ENCODE peak calls at places on chromosomes 4 and X, in four cellular contexts. O is testis, F is tibial nerve, M is stomach. C is an unnamed sample.

GRCh38 chrX:17738737-17739535 is 1.6 kb downstream of the SCML1 start:
- DNase-seq in O (no peak), F (no peak), M (no peak), C (no peak)

GRCh38 chr4:75696036-75696435 is 22.8 kb upstream of the G3BP2 start:
- DNase-seq in O (no peak), F (no peak), M (no peak), C (no peak)

GRCh38 chr4:142512161-142512560 is 333.9 kb downstream of the INPP4B start:
- DNase-seq in O (no peak), F (no peak), M (no peak), C (no peak)

GRCh38 chr4:152719856-152720556 is 40.2 kb upstream of the TMEM154 start:
- DNase-seq in O (no peak), F (no peak), M (no peak), C (no peak)

GRCh38 chrX:48897157-48897620 is 379 bp downstream of the TIMM17B start:
- DNase-seq in O (peak), F (peak), M (peak), C (peak)

GRCh38 chr4:84920591-84920990 is 45.9 kb downstream of the WDFY3 start:
- DNase-seq in O (no peak), F (no peak), M (no peak), C (no peak)

GRCh38 chr4:122045533-122045932 is 93.7 kb upstream of the TRPC3 start:
- DNase-seq in O (peak), F (no peak), M (no peak), C (no peak)

GRCh38 chrX:119784747-119785446 is 6.5 kb downstream of the RPL39 start:
- DNase-seq in O (peak), F (no peak), M (peak), C (peak)

GRCh38 chr4:152539556-152540292 is 3.8 kb upstream of the FBXW7 start:
- DNase-seq in O (no peak), F (no peak), M (no peak), C (no peak)

GRCh38 chr4:2177443-2178093 is 64.4 kb downstream of the HAUS3 start:
- DNase-seq in O (no peak), F (no peak), M (no peak), C (no peak)

GRCh38 chr4:86220137-86220536 is 139.7 kb downstream of the MAPK10 start:
- DNase-seq in O (no peak), F (no peak), M (no peak), C (no peak)

GRCh38 chr4:176259330-176260090 is 9.5 kb downstream of the ASB5 start:
- DNase-seq in O (no peak), F (no peak), M (no peak), C (no peak)

GRCh38 chr4:16642897-16643296 is 255.5 kb downstream of the LDB2 start:
- DNase-seq in O (no peak), F (no peak), M (no peak), C (no peak)

GRCh38 chrX:2824886-2825285 is 3.8 kb upstream of the GYG2 start:
- DNase-seq in O (no peak), F (no peak), M (no peak), C (no peak)

GRCh38 chr4:166146806-166147540 is 273.9 kb downstream of the TLL1 start:
- DNase-seq in O (no peak), F (no peak), M (no peak), C (no peak)

GRCh38 chr4:26992657-26993361 is 132.2 kb downstream of the STIM2 start:
- DNase-seq in O (peak), F (no peak), M (no peak), C (peak)

GRCh38 chr4:45795165-45795564 is 328.7 kb downstream of the GABRG1 start:
- DNase-seq in O (peak), F (no peak), M (no peak), C (no peak)

GRCh38 chr4:118289794-118290193 is 63.0 kb downstream of the PRSS12 start:
- DNase-seq in O (no peak), F (no peak), M (no peak), C (no peak)

GRCh38 chrX:46477435-46477834 is 67.8 kb downstream of the ZNF674 start:
- DNase-seq in O (no peak), F (no peak), M (no peak), C (no peak)

GRCh38 chr4:22488136-22488535 is 27.7 kb downstream of the ADGRA3 start:
- DNase-seq in O (no peak), F (no peak), M (no peak), C (no peak)

GRCh38 chr4:18213576-18214198 is 192.1 kb upstream of the LCORL start:
- DNase-seq in O (no peak), F (no peak), M (no peak), C (no peak)

GRCh38 chrX:98398542-98398941 is 1514.8 kb downstream of the RPA4 start:
- DNase-seq in O (no peak), F (no peak), M (no peak), C (no peak)

GRCh38 chr4:74123065-74123728 is 24.2 kb upstream of the CXCL2 start:
- DNase-seq in O (no peak), F (no peak), M (no peak), C (no peak)

GRCh38 chrX:12958059-12958458 is 16.9 kb upstream of the TMSB4X start:
- DNase-seq in O (no peak), F (no peak), M (no peak), C (no peak)

GRCh38 chrX:70436380-70436779 is 8.3 kb upstream of the DLG3 start:
- DNase-seq in O (no peak), F (no peak), M (no peak), C (no peak)

GRCh38 chr4:149176019-149176418 is 639.6 kb downstream of the IQCM start:
- DNase-seq in O (no peak), F (no peak), M (no peak), C (no peak)

GRCh38 chrX:119698835-119699234 is 5.9 kb upstream of the SEPTIN6 start:
- DNase-seq in O (no peak), F (no peak), M (no peak), C (no peak)

GRCh38 chr4:84051728-84052127 is 447.4 kb downstream of the NKX6-1 start:
- DNase-seq in O (no peak), F (no peak), M (no peak), C (no peak)

GRCh38 chr4:80215449-80216052 is 18.2 kb downstream of the PRDM8 start:
- DNase-seq in O (no peak), F (no peak), M (no peak), C (no peak)

GRCh38 chr4:78954048-78954666 is 14.9 kb upstream of the PAQR3 start:
- DNase-seq in O (peak), F (no peak), M (no peak), C (no peak)

GRCh38 chr4:4395849-4396627 is 9.1 kb downstream of the NSG1 start:
- DNase-seq in O (no peak), F (no peak), M (no peak), C (no peak)
- TF ChIP-seq POLR2A in O (no peak), F (no peak), M (no peak), C (no peak)

GRCh38 chr4:107857741-107858140 is 33.0 kb downstream of the SGMS2 start:
- DNase-seq in O (no peak), F (no peak), M (no peak), C (no peak)

GRCh38 chr4:107853444-107854325 is 29.0 kb downstream of the SGMS2 start:
- DNase-seq in O (no peak), F (no peak), M (no peak), C (no peak)

GRCh38 chr4:107856901-107857300 is 32.2 kb downstream of the SGMS2 start:
- DNase-seq in O (no peak), F (no peak), M (no peak), C (no peak)

GRCh38 chr4:107855723-107856122 is 31.0 kb downstream of the SGMS2 start:
- DNase-seq in O (no peak), F (no peak), M (no peak), C (no peak)

GRCh38 chr4:107854326-107855030 is 29.7 kb downstream of the SGMS2 start:
- DNase-seq in O (no peak), F (no peak), M (no peak), C (no peak)
- H3K4me3 ChIP-seq in O (no peak), F (peak), M (no peak), C (no peak)

GRCh38 chrX:154373340-154374306 is 811 bp downstream of the FLNA start:
- DNase-seq in O (peak), F (peak), M (peak), C (peak)
- TF ChIP-seq POLR2A in O (no peak), F (no peak), M (no peak), C (no peak)

DNA sequence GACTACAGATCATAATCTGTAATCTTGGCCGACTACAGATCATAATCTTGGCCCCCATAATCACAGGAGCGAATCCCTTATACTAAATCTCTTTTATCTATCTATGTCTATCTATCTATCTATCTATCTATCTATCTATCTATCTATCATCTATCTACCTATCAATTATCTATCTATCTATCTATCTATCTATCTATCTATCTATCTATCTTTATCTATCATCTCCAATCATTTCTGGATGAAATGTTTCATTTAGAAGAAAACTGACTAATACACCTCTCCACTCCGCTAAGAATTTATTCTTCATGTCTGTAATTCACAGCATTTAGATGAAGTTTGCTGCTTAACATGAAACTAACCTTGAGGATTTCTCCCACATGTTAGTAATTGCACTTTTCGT is 45.0 kb upstream of the ACSL1 start:
- DNase-seq in O (no peak), F (no peak), M (no peak), C (no peak)
- H3K4me3 ChIP-seq in O (no peak), F (no peak), M (no peak), C (no peak)

GRCh38 chr4:77695769-77696168 is 90.1 kb downstream of the CXCL13 start:
- DNase-seq in O (no peak), F (no peak), M (no peak), C (no peak)

GRCh38 chr4:77697860-77698599 is 92.4 kb downstream of the CXCL13 start:
- DNase-seq in O (peak), F (no peak), M (peak), C (no peak)

DNA sequence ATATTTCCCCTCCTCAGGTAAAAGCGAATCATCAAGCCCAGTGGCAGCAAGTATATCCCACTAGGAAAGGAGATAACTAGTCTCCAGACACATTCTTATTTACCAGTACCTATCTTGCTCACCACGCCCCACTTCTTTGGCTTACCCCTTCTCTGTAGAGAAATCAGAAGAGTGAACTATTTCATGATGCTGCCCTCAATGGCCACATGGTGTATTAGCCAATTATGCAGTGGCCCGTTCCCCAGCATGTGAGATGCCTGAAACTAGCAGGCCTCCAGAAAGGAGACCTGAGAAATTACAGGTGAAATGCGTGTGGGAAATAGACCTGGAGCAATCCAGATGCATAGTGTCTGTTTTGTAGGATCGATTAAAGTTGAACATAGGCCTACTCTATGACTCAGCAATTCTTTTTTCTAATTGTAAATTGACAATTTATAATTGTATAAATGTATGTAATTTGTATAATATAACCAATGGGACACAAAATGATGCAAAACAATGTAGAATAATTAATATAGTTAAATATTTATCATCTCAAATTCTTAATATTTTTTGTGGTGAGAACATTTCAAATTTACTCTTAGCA is 87.3 kb downstream of the CXCL13 start:
- DNase-seq in O (no peak), F (no peak), M (no peak), C (no peak)
- TF ChIP-seq POLR2A in O (no peak), F (no peak), M (no peak), C (no peak)

GRCh38 chr4:42656736-42656985 is 244 bp downstream of the ATP8A1 start:
- DNase-seq in O (no peak), F (no peak), M (no peak), C (no peak)

GRCh38 chr4:42655921-42656735 is 777 bp downstream of the ATP8A1 start:
- DNase-seq in O (peak), F (no peak), M (peak), C (peak)

GRCh38 chr4:42655248-42655647 is 1.7 kb downstream of the ATP8A1 start:
- DNase-seq in O (no peak), F (no peak), M (no peak), C (no peak)

GRCh38 chr4:42653606-42654560 is 3.0 kb downstream of the ATP8A1 start:
- DNase-seq in O (no peak), F (no peak), M (peak), C (no peak)

DNA sequence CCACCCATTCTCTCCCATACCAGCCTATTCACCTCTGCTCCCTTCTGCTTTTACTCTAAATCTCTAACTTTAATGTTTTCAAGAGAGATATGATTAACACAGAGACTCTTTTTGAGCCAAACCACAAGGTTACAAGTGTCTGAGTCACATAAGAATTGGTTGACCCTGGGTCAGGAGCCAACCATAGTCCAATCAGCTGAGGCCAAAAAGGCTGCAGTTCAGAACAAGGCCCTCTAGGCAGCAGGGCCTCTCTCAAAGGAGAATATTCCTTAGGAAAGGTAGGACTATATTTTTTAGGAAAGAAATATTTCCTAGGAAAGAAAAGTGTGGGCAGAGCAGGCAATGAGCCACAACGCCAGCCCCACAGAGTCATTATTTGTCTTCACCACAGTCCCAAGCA is 2.3 kb downstream of the ATP8A1 start:
- DNase-seq in O (no peak), F (no peak), M (no peak), C (peak)
- H3K4me3 ChIP-seq in O (no peak), F (peak), M (no peak), C (no peak)

GRCh38 chrX:28851871-28852270 is 264.6 kb downstream of the IL1RAPL1 start:
- DNase-seq in O (no peak), F (no peak), M (no peak), C (no peak)
- TF ChIP-seq POLR2A in O (no peak), F (no peak), M (no peak), C (no peak)

GRCh38 chr4:48693856-48694574 is 86.1 kb downstream of the FRYL start:
- DNase-seq in O (no peak), F (no peak), M (no peak), C (no peak)

GRCh38 chr4:48698029-48698901 is 81.8 kb downstream of the FRYL start:
- DNase-seq in O (peak), F (peak), M (peak), C (peak)

GRCh38 chr4:48694824-48695223 is 85.3 kb downstream of the FRYL start:
- DNase-seq in O (no peak), F (no peak), M (no peak), C (no peak)

GRCh38 chr4:48704091-48704802 is 75.8 kb downstream of the FRYL start:
- DNase-seq in O (no peak), F (no peak), M (no peak), C (no peak)

GRCh38 chr4:48699470-48699869 is 80.6 kb downstream of the FRYL start:
- DNase-seq in O (no peak), F (no peak), M (no peak), C (no peak)
- H3K4me3 ChIP-seq in O (no peak), F (no peak), M (no peak), C (no peak)

DNA sequence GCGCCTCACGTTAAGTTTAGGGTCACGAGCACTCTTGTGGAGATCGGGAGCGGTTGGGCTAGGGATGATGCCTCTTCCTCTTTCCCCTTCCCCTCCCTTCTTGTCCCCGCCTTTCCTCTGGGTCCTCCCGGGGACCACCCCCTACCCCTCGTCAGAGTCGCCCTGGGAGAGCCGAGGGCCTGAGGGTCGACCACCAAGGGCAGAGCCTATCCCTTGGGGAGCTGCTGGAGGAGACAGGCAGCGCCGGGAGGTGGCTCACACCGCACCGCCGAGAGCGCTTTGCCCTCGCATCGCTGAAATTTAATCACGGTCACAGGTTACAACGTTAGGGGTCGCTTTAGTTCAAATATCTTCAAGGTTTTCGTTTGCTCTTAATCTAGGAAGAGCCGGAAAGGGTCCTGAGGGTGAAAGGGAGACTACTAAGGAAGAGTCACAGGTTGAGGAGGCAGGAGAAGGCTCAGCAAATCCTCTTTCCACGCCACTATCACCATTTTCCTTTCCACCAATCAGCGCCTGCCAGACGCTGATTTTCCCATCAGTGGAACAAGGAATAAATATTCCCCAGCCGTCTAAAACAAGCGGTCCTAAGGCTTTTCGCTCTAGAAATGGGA is 529 bp upstream of the SNCA start:
- DNase-seq in O (peak), F (no peak), M (no peak), C (no peak)
- TF ChIP-seq POLR2A in O (no peak), F (no peak), M (no peak), C (no peak)

DNA sequence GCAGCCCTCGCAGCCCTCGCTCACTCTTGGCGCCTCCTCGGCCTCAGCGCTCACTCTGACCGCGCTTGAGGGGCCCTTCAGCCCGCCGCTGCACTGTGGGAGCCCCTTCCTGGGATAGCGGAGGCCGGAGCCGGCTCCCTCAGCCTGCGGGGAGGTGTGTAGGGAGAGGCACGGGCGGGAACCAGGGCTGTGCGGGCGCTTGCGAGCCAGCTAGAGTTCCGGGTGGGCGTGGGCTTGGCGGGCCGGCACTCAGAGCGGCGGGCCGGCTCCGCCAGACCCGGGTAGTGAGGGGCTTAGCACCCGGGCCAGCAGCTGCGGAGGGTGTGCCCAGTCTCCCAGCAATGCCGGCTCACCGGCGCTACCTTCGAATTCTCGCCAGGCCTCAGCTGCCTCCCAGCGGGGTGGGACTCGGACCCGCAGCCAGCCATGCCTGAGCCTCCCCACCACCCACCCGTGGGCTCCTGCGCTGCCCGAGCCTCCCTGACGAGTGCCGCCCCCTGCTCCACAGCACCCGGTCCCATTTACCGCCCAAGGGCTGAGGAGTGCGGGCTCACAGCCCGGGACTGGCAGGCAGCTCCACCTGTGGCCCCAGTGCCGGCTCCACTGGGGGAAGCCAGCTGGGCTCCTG is 1.4 kb upstream of the AADAT start:
- DNase-seq in O (no peak), F (no peak), M (no peak), C (no peak)
- H3K4me3 ChIP-seq in O (peak), F (no peak), M (no peak), C (no peak)